ENCODE peak calls at places on chromosome 20, in five cellular contexts. Q, G, M, I and P are unnamed samples.
A peak's percentile ranks its signal among the peaks of the same experiment; 100 is the strongest.

GRCh38 chr20:7734216-7734615 is 206.0 kb downstream of the HAO1 start:
- DNase-seq in G (no peak), Q (no peak), I (no peak), M (no peak), P (no peak)

GRCh38 chr20:56893206-56893605 is 264.1 kb downstream of the TFAP2C start:
- DNase-seq in I (no peak), M (peak; percentile 43), Q (no peak), G (no peak), P (no peak)

GRCh38 chr20:58268936-58269619 is 40.4 kb upstream of the RAB22A start:
- DNase-seq in Q (no peak), M (peak; percentile 41), I (no peak), G (no peak), P (no peak)

GRCh38 chr20:52536841-52537400 is 345.3 kb upstream of the ZFP64 start:
- DNase-seq in G (no peak), Q (no peak), I (no peak), M (no peak), P (no peak)

GRCh38 chr20:1357921-1358671 is 29.2 kb upstream of the SDCBP2 start:
- DNase-seq in M (no peak), Q (no peak), I (no peak), G (no peak), P (no peak)

GRCh38 chr20:50317644-50318043 is 127.0 kb downstream of the CEBPB start:
- DNase-seq in M (no peak), G (peak; percentile 7), Q (no peak), I (peak; percentile 61), P (no peak)

GRCh38 chr20:63555661-63556381 is 1.9 kb downstream of the FNDC11 start:
- DNase-seq in Q (no peak), I (no peak), G (no peak), M (no peak), P (no peak)

GRCh38 chr20:8757146-8757545 is 311.7 kb upstream of the PLCB4 start:
- DNase-seq in Q (no peak), I (no peak), G (no peak), M (no peak), P (no peak)

GRCh38 chr20:50193169-50193850 is 2.7 kb downstream of the CEBPB start:
- DNase-seq in Q (no peak), G (no peak), M (no peak), I (peak; percentile 76), P (no peak)

GRCh38 chr20:41426976-41427375 is 60.4 kb upstream of the EMILIN3 start:
- DNase-seq in G (no peak), Q (no peak), M (no peak), I (no peak), P (no peak)

GRCh38 chr20:63434599-63435378 is 37.7 kb downstream of the KCNQ2 start:
- DNase-seq in G (peak; percentile 52), M (peak; percentile 74), I (no peak), Q (no peak), P (no peak)

GRCh38 chr20:44785768-44786167 is 24.6 kb downstream of the RIMS4 start:
- DNase-seq in G (no peak), I (no peak), M (no peak), Q (no peak), P (no peak)

GRCh38 chr20:56200456-56200855 is 48.1 kb upstream of the MC3R start:
- DNase-seq in G (no peak), Q (no peak), I (no peak), M (peak; percentile 50), P (no peak)

GRCh38 chr20:55471052-55472006 is 534.0 kb downstream of the CBLN4 start:
- DNase-seq in G (no peak), Q (no peak), I (no peak), M (no peak), P (no peak)

GRCh38 chr20:44014807-44015732 is 100.4 kb downstream of the TOX2 start:
- DNase-seq in G (no peak), I (no peak), Q (no peak), M (no peak), P (no peak)

GRCh38 chr20:19893356-19893755 is 123.8 kb upstream of the NAA20 start:
- DNase-seq in I (no peak), M (no peak), G (no peak), Q (no peak), P (no peak)
- TF ChIP-seq POLR2A in I (no peak), M (no peak), G (no peak), Q (no peak), P (no peak)

DNA sequence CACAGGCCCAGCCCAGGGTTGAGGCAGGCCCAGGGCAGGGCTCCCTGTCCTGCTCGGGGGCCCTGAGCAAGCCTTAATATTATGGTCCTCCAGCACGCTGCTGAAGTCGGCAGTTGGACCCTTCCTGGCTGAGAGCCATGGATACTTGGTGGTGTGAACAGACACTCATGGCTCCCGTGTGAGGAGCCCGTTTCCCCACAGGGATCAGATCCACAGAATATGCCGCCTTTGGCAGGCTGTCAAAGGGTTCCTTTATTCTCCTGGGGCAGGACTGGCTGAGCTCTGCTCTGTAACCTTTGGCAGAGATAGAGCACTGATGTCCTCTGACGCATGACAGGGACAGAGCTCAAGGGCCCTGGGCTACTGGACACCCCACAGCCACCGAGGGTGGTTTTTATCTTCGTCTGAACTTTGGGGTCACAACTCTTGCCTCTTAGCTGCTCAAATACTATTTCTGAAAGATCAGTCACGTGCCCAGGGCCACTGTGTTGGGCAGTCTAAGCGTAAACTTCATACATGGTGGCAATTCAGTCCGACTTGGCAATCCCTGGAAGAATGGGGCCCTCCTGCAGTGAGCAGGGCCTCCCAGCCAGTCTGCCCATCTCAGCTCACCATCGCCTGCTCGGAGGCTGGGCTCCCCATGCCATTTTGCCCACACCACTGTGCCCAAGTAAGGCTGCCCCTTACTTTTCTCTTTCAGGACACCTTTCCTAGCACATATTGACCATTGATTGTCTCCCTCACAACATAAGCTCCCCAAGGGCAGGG is 49.1 kb downstream of the TTI1 start:
- DNase-seq in Q (no peak), M (no peak), G (no peak), I (no peak), P (peak; percentile 87)
- TF ChIP-seq POLR2A in Q (no peak), M (no peak), G (no peak), I (no peak), P (no peak)

GRCh38 chr20:36742558-36742957 is 3.3 kb downstream of the NDRG3 start:
- DNase-seq in I (no peak), G (no peak), M (no peak), Q (no peak), P (no peak)

GRCh38 chr20:36744764-36745191 is 1.1 kb downstream of the NDRG3 start:
- DNase-seq in M (no peak), I (no peak), G (no peak), Q (no peak), P (no peak)

GRCh38 chr20:36745234-36745926 is 510 bp downstream of the NDRG3 start:
- DNase-seq in G (peak; percentile 40), Q (no peak), M (peak; percentile 60), I (peak; percentile 68), P (no peak)

GRCh38 chr20:36744243-36744642 is 1.6 kb downstream of the NDRG3 start:
- DNase-seq in M (no peak), G (no peak), I (no peak), Q (no peak), P (no peak)

GRCh38 chr20:36745927-36746659 is at the start of gene NDRG3:
- DNase-seq in I (peak; percentile 98), M (peak; percentile 95), Q (peak; percentile 93), G (peak; percentile 95), P (no peak)
- TF ChIP-seq POLR2A in I (no peak), M (peak; percentile 53), Q (no peak), G (no peak), P (no peak)

GRCh38 chr20:17965042-17965697 is 3.4 kb downstream of the SNX5 start:
- DNase-seq in G (no peak), Q (no peak), M (peak; percentile 63), I (no peak), P (no peak)
- TF ChIP-seq POLR2A in G (no peak), Q (no peak), M (no peak), I (no peak), P (no peak)

GRCh38 chr20:46895906-46896242 is 1.2 kb downstream of the EYA2 start:
- DNase-seq in G (no peak), I (no peak), M (no peak), Q (no peak), P (no peak)

GRCh38 chr20:46893877-46894578 is 615 bp upstream of the EYA2 start:
- DNase-seq in M (no peak), Q (no peak), G (no peak), I (no peak), P (no peak)

GRCh38 chr20:46894971-46895905 is 595 bp downstream of the EYA2 start:
- DNase-seq in Q (no peak), M (no peak), G (peak; percentile 15), I (no peak), P (no peak)

GRCh38 chr20:46893051-46893450 is 1.6 kb upstream of the EYA2 start:
- DNase-seq in Q (no peak), G (no peak), M (no peak), I (no peak), P (peak; percentile 61)

DNA sequence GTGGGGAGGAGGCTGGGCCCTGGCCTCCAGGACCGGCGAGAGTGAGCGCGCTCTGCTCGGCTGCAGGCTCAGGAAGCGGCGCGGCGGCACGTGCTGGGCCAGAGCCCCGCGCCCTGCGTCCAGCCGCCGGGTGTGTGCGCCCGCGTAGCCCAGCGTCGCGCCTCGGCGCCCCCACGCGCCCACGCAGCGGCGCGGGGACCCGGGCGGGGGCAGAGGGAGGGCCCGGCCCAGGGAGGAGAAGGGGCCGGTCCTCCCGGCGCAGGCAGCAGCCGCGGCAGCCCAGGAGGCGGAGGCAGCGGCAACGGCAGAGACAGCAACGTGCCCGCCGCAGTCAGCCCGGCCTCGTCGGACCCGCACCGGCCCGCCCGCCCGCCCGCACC is at the start of gene EYA2:
- DNase-seq in Q (no peak), I (no peak), M (no peak), G (peak; percentile 16), P (peak; percentile 25)
- TF ChIP-seq POLR2A in Q (no peak), I (no peak), M (no peak), G (no peak), P (no peak)

DNA sequence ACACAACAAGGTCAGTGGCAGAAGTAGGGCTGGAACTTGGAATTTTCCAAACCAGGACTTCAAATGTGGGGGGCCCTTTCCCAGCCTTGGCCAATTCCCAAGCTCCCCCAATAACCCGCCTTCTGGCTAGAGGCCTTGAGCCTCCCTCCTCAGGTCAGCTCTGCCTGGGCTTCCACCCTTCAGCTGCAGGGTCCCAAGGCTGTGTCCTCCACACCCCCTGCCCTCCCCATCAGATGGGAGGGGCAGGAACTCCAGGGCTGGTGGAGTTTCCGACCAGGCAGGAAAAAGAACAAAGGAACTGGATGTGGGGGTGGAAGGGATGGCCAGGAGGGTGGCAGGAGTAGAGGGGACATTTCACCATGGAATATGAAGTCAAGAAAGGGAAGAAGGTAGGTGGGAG is at the start of gene CCM2L:
- DNase-seq in G (no peak), I (no peak), M (no peak), Q (no peak), P (no peak)
- TF ChIP-seq POLR2A in G (no peak), I (no peak), M (no peak), Q (no peak), P (no peak)